ENCODE peak calls at places on chromosomes 12 and 14, in five cellular contexts. One of them, this sample, is unnamed.

GRCh38 chr12:44976246-44976645 is 74.7 kb downstream of the DBX2 start:
- DNase-seq in HepG2: no peak
- DNase-seq in SK-N-SH: no peak
- DNase-seq in H1: no peak
- DNase-seq in HCT116: no peak
- DNase-seq in this sample: no peak

GRCh38 chr12:91216871-91217270 is 34.3 kb upstream of the DCN start:
- DNase-seq in H1: no peak
- DNase-seq in HepG2: no peak
- DNase-seq in HCT116: no peak
- DNase-seq in SK-N-SH: no peak
- DNase-seq in this sample: no peak

GRCh38 chr12:54017845-54018607 is 9.2 kb downstream of the HOXC8 start:
- DNase-seq in HepG2: no peak
- DNase-seq in HCT116: peak; percentile 84
- DNase-seq in SK-N-SH: peak; percentile 99
- DNase-seq in H1: peak; percentile 83
- DNase-seq in this sample: peak; percentile 89

GRCh38 chr12:116665666-116666304 is 72.1 kb downstream of the SPRING1 start:
- DNase-seq in HCT116: no peak
- DNase-seq in H1: no peak
- DNase-seq in SK-N-SH: no peak
- DNase-seq in HepG2: no peak
- DNase-seq in this sample: no peak

GRCh38 chr12:116382456-116382902 is 105.0 kb upstream of the MED13L start:
- DNase-seq in HepG2: no peak
- DNase-seq in H1: no peak
- DNase-seq in SK-N-SH: no peak
- DNase-seq in HCT116: no peak
- DNase-seq in this sample: no peak

GRCh38 chr14:22613091-22613695 is 15.1 kb downstream of the ABHD4 start:
- DNase-seq in HepG2: no peak
- DNase-seq in HCT116: no peak
- DNase-seq in H1: no peak
- DNase-seq in SK-N-SH: no peak
- DNase-seq in this sample: no peak

GRCh38 chr12:39116877-39117276 is 211.5 kb upstream of the CPNE8 start:
- DNase-seq in HCT116: no peak
- DNase-seq in H1: no peak
- DNase-seq in SK-N-SH: no peak
- DNase-seq in HepG2: no peak
- DNase-seq in this sample: no peak

GRCh38 chr12:124451016-124451415 is 116.4 kb downstream of the NCOR2 start:
- DNase-seq in HepG2: no peak
- DNase-seq in SK-N-SH: no peak
- DNase-seq in HCT116: no peak
- DNase-seq in H1: no peak
- DNase-seq in this sample: no peak

GRCh38 chr14:104723651-104724406 is at the start of gene ADSS1:
- DNase-seq in HepG2: peak; percentile 24
- DNase-seq in SK-N-SH: peak; percentile 98
- DNase-seq in HCT116: no peak
- DNase-seq in H1: peak; percentile 84
- DNase-seq in this sample: peak; percentile 24

GRCh38 chr12:61490732-61491498 is 769.3 kb upstream of the USP15 start:
- DNase-seq in HCT116: no peak
- DNase-seq in H1: no peak
- DNase-seq in SK-N-SH: no peak
- DNase-seq in HepG2: no peak
- DNase-seq in this sample: no peak

GRCh38 chr12:109228664-109229063 is 80.4 kb downstream of the FOXN4 start:
- DNase-seq in HCT116: no peak
- DNase-seq in H1: no peak
- DNase-seq in SK-N-SH: no peak
- DNase-seq in HepG2: no peak
- DNase-seq in this sample: no peak

GRCh38 chr12:69966409-69966808 is 141.4 kb downstream of the MYRFL start:
- DNase-seq in HCT116: peak; percentile 65
- DNase-seq in HepG2: peak; percentile 3
- DNase-seq in H1: no peak
- DNase-seq in SK-N-SH: no peak
- DNase-seq in this sample: no peak

GRCh38 chr12:14773685-14774073 is 29.6 kb downstream of the WBP11 start:
- DNase-seq in H1: no peak
- DNase-seq in HCT116: no peak
- DNase-seq in HepG2: no peak
- DNase-seq in SK-N-SH: peak; percentile 7
- DNase-seq in this sample: no peak

GRCh38 chr12:128708789-128709188 is 115.0 kb downstream of the SLC15A4 start:
- DNase-seq in HCT116: no peak
- DNase-seq in H1: no peak
- DNase-seq in HepG2: no peak
- DNase-seq in SK-N-SH: no peak
- DNase-seq in this sample: no peak

GRCh38 chr14:72599579-72600470 is 294.1 kb downstream of the DPF3 start:
- DNase-seq in HCT116: no peak
- DNase-seq in SK-N-SH: no peak
- DNase-seq in HepG2: no peak
- DNase-seq in H1: no peak
- DNase-seq in this sample: no peak

GRCh38 chr12:87687362-87687761 is 341.8 kb downstream of the C12orf50 start:
- DNase-seq in SK-N-SH: no peak
- DNase-seq in H1: no peak
- DNase-seq in HCT116: no peak
- DNase-seq in HepG2: no peak
- DNase-seq in this sample: no peak

GRCh38 chr12:42510823-42511222 is 78.7 kb downstream of the PRICKLE1 start:
- DNase-seq in H1: no peak
- DNase-seq in SK-N-SH: no peak
- DNase-seq in HCT116: no peak
- DNase-seq in HepG2: no peak
- DNase-seq in this sample: no peak

GRCh38 chr12:24363177-24363754 is 413.8 kb upstream of the SOX5 start:
- DNase-seq in HCT116: no peak
- DNase-seq in SK-N-SH: peak; percentile 34
- DNase-seq in HepG2: no peak
- DNase-seq in H1: no peak
- DNase-seq in this sample: no peak

GRCh38 chr14:36716614-36717184 is 55.0 kb downstream of the PAX9 start:
- DNase-seq in H1: no peak
- DNase-seq in HepG2: peak; percentile 59
- DNase-seq in HCT116: no peak
- DNase-seq in SK-N-SH: no peak
- DNase-seq in this sample: no peak

GRCh38 chr14:59123975-59124374 is 64.5 kb upstream of the DAAM1 start:
- DNase-seq in HepG2: no peak
- DNase-seq in HCT116: no peak
- DNase-seq in SK-N-SH: peak; percentile 38
- DNase-seq in H1: no peak
- DNase-seq in this sample: no peak

GRCh38 chr12:69388371-69388770 is 28.8 kb downstream of the YEATS4 start:
- DNase-seq in HepG2: peak; percentile 43
- DNase-seq in SK-N-SH: peak; percentile 30
- DNase-seq in HCT116: peak; percentile 34
- DNase-seq in H1: no peak
- DNase-seq in this sample: no peak

GRCh38 chr12:87150969-87151662 is 878.1 kb downstream of the C12orf50 start:
- DNase-seq in HepG2: no peak
- DNase-seq in H1: no peak
- DNase-seq in HCT116: no peak
- DNase-seq in SK-N-SH: no peak
- DNase-seq in this sample: no peak

GRCh38 chr12:12428961-12429657 is 72.2 kb downstream of the BORCS5 start:
- DNase-seq in SK-N-SH: no peak
- DNase-seq in HepG2: no peak
- DNase-seq in H1: no peak
- DNase-seq in HCT116: no peak
- DNase-seq in this sample: no peak

GRCh38 chr14:24384169-24384568 is 14.6 kb upstream of the NYNRIN start:
- DNase-seq in SK-N-SH: no peak
- DNase-seq in HepG2: no peak
- DNase-seq in H1: no peak
- DNase-seq in HCT116: no peak
- DNase-seq in this sample: no peak

GRCh38 chr14:37598085-37598972 is 2.9 kb downstream of the TTC6 start:
- DNase-seq in SK-N-SH: no peak
- DNase-seq in HCT116: no peak
- DNase-seq in H1: peak; percentile 69
- DNase-seq in HepG2: no peak
- DNase-seq in this sample: no peak

GRCh38 chr14:65936342-65936741 is 523.8 kb downstream of the FUT8 start:
- DNase-seq in HCT116: no peak
- DNase-seq in H1: no peak
- DNase-seq in HepG2: no peak
- DNase-seq in SK-N-SH: no peak
- DNase-seq in this sample: no peak

GRCh38 chr14:45679852-45680251 is 426.9 kb upstream of the MIS18BP1 start:
- DNase-seq in H1: no peak
- DNase-seq in SK-N-SH: no peak
- DNase-seq in HCT116: peak; percentile 15
- DNase-seq in HepG2: no peak
- DNase-seq in this sample: no peak

GRCh38 chr12:109727039-109727723 is 13.6 kb downstream of the FAM222A start:
- DNase-seq in H1: no peak
- DNase-seq in HepG2: peak; percentile 89
- DNase-seq in HCT116: no peak
- DNase-seq in SK-N-SH: peak; percentile 36
- DNase-seq in this sample: no peak

GRCh38 chr12:132610051-132610759 is at the start of gene LRCOL1:
- DNase-seq in H1: no peak
- DNase-seq in SK-N-SH: peak; percentile 59
- DNase-seq in HCT116: no peak
- DNase-seq in HepG2: no peak
- DNase-seq in this sample: no peak

GRCh38 chr12:94134226-94134795 is 14.1 kb upstream of the PLXNC1 start:
- DNase-seq in HCT116: peak; percentile 61
- DNase-seq in H1: no peak
- DNase-seq in SK-N-SH: peak; percentile 64
- DNase-seq in HepG2: peak; percentile 47
- DNase-seq in this sample: peak; percentile 20

GRCh38 chr12:45192707-45193106 is 23.2 kb upstream of the ANO6 start:
- DNase-seq in SK-N-SH: no peak
- DNase-seq in H1: no peak
- DNase-seq in HepG2: peak; percentile 57
- DNase-seq in HCT116: no peak
- DNase-seq in this sample: no peak

GRCh38 chr14:96001866-96002510 is 37.2 kb upstream of the C14orf132 start:
- DNase-seq in HCT116: no peak
- DNase-seq in HepG2: no peak
- DNase-seq in SK-N-SH: no peak
- DNase-seq in H1: no peak
- DNase-seq in this sample: no peak
- TF ChIP-seq SIN3A in HCT116: no peak
- TF ChIP-seq SIN3A in HepG2: no peak
- TF ChIP-seq SIN3A in SK-N-SH: no peak
- TF ChIP-seq SIN3A in H1: no peak
- TF ChIP-seq SIN3A in this sample: no peak

GRCh38 chr14:55715889-55716288 is 135.9 kb downstream of the KTN1 start:
- DNase-seq in H1: no peak
- DNase-seq in HCT116: no peak
- DNase-seq in HepG2: no peak
- DNase-seq in SK-N-SH: no peak
- DNase-seq in this sample: no peak
- TF ChIP-seq SIN3A in H1: no peak
- TF ChIP-seq SIN3A in HCT116: no peak
- TF ChIP-seq SIN3A in HepG2: no peak
- TF ChIP-seq SIN3A in SK-N-SH: no peak
- TF ChIP-seq SIN3A in this sample: no peak

DNA sequence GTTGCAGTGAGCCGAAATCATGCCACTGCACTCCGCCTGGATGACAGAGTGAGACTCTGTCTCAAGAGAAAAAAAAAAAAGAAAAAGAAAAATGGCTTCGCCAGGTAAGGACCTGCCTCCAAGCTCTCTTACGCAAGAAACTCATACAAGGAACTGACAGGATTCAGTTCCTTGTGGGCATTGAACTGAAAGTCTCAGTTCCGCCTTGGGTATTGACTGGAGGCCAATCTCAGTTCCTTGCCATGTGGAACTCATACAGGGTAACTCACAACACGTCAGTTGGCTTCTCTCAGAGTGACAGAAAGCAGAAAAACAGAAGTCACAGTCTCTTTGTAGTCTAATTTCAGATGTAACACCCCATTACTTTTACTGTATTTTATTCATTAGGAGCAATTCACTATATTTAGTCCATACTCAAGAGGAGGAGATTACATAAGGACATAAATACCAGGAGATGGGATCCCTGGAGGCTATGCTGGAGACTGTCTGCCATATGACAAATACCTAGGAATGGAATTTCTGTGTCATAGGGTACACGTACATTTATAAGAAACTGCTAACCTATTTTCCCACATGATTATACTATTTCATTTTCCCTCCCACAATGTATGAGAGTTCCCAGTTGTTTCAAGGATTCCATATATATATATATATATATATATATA is 11.4 kb upstream of the NOPCHAP1 start:
- DNase-seq in H1: no peak
- DNase-seq in HepG2: no peak
- DNase-seq in HCT116: no peak
- DNase-seq in SK-N-SH: no peak
- DNase-seq in this sample: no peak
- TF ChIP-seq SIN3A in H1: no peak
- TF ChIP-seq SIN3A in HepG2: no peak
- TF ChIP-seq SIN3A in HCT116: no peak
- TF ChIP-seq SIN3A in SK-N-SH: no peak
- TF ChIP-seq SIN3A in this sample: no peak

DNA sequence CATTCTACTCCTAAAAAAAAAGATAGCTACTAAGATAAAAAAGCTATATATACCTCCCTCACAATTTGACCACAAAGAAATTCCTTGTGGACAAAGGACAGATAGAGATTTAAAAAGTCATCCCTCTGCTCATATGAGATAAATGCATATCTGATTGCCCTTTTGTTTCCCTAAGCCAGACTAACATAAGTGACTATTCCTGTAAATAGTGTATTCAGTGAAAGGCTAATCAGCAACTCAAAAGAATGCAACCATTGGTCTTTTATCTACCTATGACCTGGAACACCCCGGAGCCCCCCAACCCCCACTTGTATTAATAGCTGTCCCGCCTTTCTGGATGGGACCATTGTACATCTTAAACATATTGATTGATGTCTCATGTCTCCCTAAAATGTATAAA is 6.3 kb upstream of the TMPO start:
- DNase-seq in SK-N-SH: no peak
- DNase-seq in HepG2: peak; percentile 20
- DNase-seq in H1: peak; percentile 41
- DNase-seq in HCT116: no peak
- DNase-seq in this sample: no peak
- TF ChIP-seq SIN3A in SK-N-SH: no peak
- TF ChIP-seq SIN3A in HepG2: no peak
- TF ChIP-seq SIN3A in H1: no peak
- TF ChIP-seq SIN3A in HCT116: no peak
- TF ChIP-seq SIN3A in this sample: no peak